ENCODE peak calls at places on chromosomes 3 and 15, in eight cellular contexts. A is NCI-H1417; F is endodermal cell; X is activated CD4-positive, alpha-beta T cell treated with anti-CD3 and anti-CD28 coated beads for 1 hour; J is AG09309; S is SHP77; Z is activated naive CD4-positive, alpha-beta T cell; M is NCI-H345. G is an unnamed sample.

GRCh38 chr3:52446631-52447511 is 2.0 kb upstream of the SEMA3G start:
- DNase-seq in Z (peak; percentile 51), X (peak; percentile 52), M (peak; percentile 44), F (peak; percentile 95), J (no peak), S (peak; percentile 29), A (peak; percentile 16), G (peak; percentile 86)

GRCh38 chr3:1439395-1439794 is 346.6 kb downstream of the CNTN6 start:
- DNase-seq in Z (no peak), F (peak; percentile 85), A (no peak), J (no peak), M (no peak), X (no peak), S (peak; percentile 7), G (peak; percentile 62)

GRCh38 chr3:105869982-105870381 is 1.2 kb upstream of the CBLB start:
- DNase-seq in J (no peak), X (no peak), A (no peak), Z (no peak), S (no peak), M (no peak), F (no peak), G (no peak)

GRCh38 chr3:194271459-194272035 is 79.6 kb downstream of the CPN2 start:
- DNase-seq in X (no peak), F (no peak), S (no peak), Z (no peak), A (no peak), J (no peak), M (no peak), G (no peak)

GRCh38 chr3:42772670-42773408 is at the start of gene CCDC13:
- DNase-seq in J (no peak), Z (peak; percentile 58), F (peak; percentile 98), S (peak; percentile 99), M (peak; percentile 85), X (peak; percentile 75), A (peak; percentile 87), G (peak; percentile 80)

GRCh38 chr3:65356331-65357286 is 668.8 kb upstream of the ADAMTS9 start:
- DNase-seq in A (no peak), M (no peak), F (peak; percentile 73), S (no peak), J (no peak), X (no peak), Z (no peak), G (no peak)

GRCh38 chr3:129412542-129413198 is 15.8 kb downstream of the EFCAB12 start:
- DNase-seq in M (no peak), J (no peak), A (no peak), F (peak; percentile 24), X (no peak), Z (no peak), S (no peak), G (no peak)

GRCh38 chr3:13487403-13487802 is 7.3 kb downstream of the HDAC11 start:
- DNase-seq in Z (no peak), X (no peak), S (no peak), F (no peak), M (no peak), A (no peak), J (no peak), G (no peak)

GRCh38 chr3:26368312-26368711 is 254.3 kb upstream of the LRRC3B start:
- DNase-seq in S (no peak), Z (no peak), M (no peak), X (no peak), J (no peak), F (peak; percentile 43), A (no peak), G (no peak)

GRCh38 chr3:14329116-14329830 is 73.1 kb upstream of the SLC6A6 start:
- DNase-seq in Z (no peak), X (no peak), A (peak; percentile 60), F (peak; percentile 77), M (peak; percentile 91), S (no peak), J (peak; percentile 18), G (peak; percentile 45)

GRCh38 chr3:106206165-106206564 is 337.4 kb upstream of the CBLB start:
- DNase-seq in X (no peak), A (no peak), S (peak; percentile 28), M (no peak), J (no peak), F (no peak), Z (no peak), G (no peak)

GRCh38 chr3:60912142-60912541 is 339.1 kb downstream of the FHIT start:
- DNase-seq in M (no peak), S (no peak), A (no peak), J (no peak), Z (no peak), X (no peak), F (no peak), G (no peak)

GRCh38 chr15:62125763-62126162 is 39.3 kb downstream of the C2CD4B start:
- DNase-seq in X (no peak), A (peak; percentile 78), J (peak; percentile 11), F (no peak), M (peak; percentile 67), S (peak; percentile 92), Z (no peak), G (peak; percentile 53)

GRCh38 chr15:60297047-60297446 is 100.7 kb downstream of the ANXA2 start:
- DNase-seq in Z (no peak), A (no peak), F (no peak), J (no peak), S (no peak), X (no peak), M (no peak), G (no peak)

GRCh38 chr3:32325957-32326356 is 65.7 kb upstream of the CMTM7 start:
- DNase-seq in X (no peak), J (no peak), M (peak; percentile 43), A (no peak), S (no peak), Z (no peak), F (no peak), G (no peak)

GRCh38 chr3:50138266-50139230 is 16.6 kb upstream of the SEMA3F start:
- DNase-seq in F (peak; percentile 81), A (peak; percentile 21), Z (no peak), S (no peak), X (no peak), J (no peak), M (peak; percentile 37), G (no peak)

GRCh38 chr3:161266731-161267150 is 45.6 kb downstream of the NMD3 start:
- DNase-seq in J (peak; percentile 53), X (no peak), M (peak; percentile 9), S (peak; percentile 9), F (no peak), A (peak; percentile 51), Z (no peak), G (no peak)